ENCODE peak calls at places on chromosomes 6 and 20, in four cellular contexts. One of them, this sample, is unnamed.

GRCh38 chr20:9035129-9035528 is 33.8 kb upstream of the PLCB4 start:
- DNase-seq in IMR-90: peak
- DNase-seq in GM12878: no peak
- DNase-seq in H1: no peak
- DNase-seq in this sample: no peak

GRCh38 chr20:34579936-34580587 is 21.5 kb downstream of the MAP1LC3A start:
- DNase-seq in IMR-90: peak
- DNase-seq in GM12878: peak
- DNase-seq in H1: no peak
- DNase-seq in this sample: no peak

GRCh38 chr6:159654483-159655098 is 38.5 kb downstream of the SOD2 start:
- DNase-seq in IMR-90: peak
- DNase-seq in GM12878: peak
- DNase-seq in H1: no peak
- DNase-seq in this sample: peak

GRCh38 chr20:34124469-34125249 is 12.6 kb upstream of the EIF2S2 start:
- DNase-seq in IMR-90: no peak
- DNase-seq in GM12878: no peak
- DNase-seq in H1: no peak
- DNase-seq in this sample: no peak

GRCh38 chr6:32852844-32853540 is 512 bp downstream of the TAP1 start:
- DNase-seq in IMR-90: peak
- DNase-seq in GM12878: no peak
- DNase-seq in H1: peak
- DNase-seq in this sample: no peak

GRCh38 chr20:48773837-48774418 is 53.9 kb downstream of the PREX1 start:
- DNase-seq in IMR-90: no peak
- DNase-seq in GM12878: no peak
- DNase-seq in H1: no peak
- DNase-seq in this sample: no peak

GRCh38 chr6:39347201-39347600 is 24.7 kb upstream of the KCNK16 start:
- DNase-seq in IMR-90: no peak
- DNase-seq in GM12878: no peak
- DNase-seq in H1: no peak
- DNase-seq in this sample: no peak

GRCh38 chr20:35306931-35307517 is 14.8 kb upstream of the FAM83C start:
- DNase-seq in IMR-90: peak
- DNase-seq in GM12878: no peak
- DNase-seq in H1: peak
- DNase-seq in this sample: peak

GRCh38 chr6:31239854-31240253 is 32.0 kb downstream of the HLA-C start:
- DNase-seq in IMR-90: no peak
- DNase-seq in GM12878: no peak
- DNase-seq in H1: no peak
- DNase-seq in this sample: no peak

GRCh38 chr20:10784337-10785183 is 110.8 kb upstream of the JAG1 start:
- DNase-seq in IMR-90: no peak
- DNase-seq in GM12878: no peak
- DNase-seq in H1: no peak
- DNase-seq in this sample: peak

GRCh38 chr6:107047807-107048206 is 19.8 kb downstream of the MTRES1 start:
- DNase-seq in IMR-90: no peak
- DNase-seq in GM12878: no peak
- DNase-seq in H1: no peak
- DNase-seq in this sample: no peak

GRCh38 chr6:106751501-106752252 is 122.3 kb downstream of the QRSL1 start:
- DNase-seq in IMR-90: peak
- DNase-seq in GM12878: no peak
- DNase-seq in H1: no peak
- DNase-seq in this sample: no peak

DNA sequence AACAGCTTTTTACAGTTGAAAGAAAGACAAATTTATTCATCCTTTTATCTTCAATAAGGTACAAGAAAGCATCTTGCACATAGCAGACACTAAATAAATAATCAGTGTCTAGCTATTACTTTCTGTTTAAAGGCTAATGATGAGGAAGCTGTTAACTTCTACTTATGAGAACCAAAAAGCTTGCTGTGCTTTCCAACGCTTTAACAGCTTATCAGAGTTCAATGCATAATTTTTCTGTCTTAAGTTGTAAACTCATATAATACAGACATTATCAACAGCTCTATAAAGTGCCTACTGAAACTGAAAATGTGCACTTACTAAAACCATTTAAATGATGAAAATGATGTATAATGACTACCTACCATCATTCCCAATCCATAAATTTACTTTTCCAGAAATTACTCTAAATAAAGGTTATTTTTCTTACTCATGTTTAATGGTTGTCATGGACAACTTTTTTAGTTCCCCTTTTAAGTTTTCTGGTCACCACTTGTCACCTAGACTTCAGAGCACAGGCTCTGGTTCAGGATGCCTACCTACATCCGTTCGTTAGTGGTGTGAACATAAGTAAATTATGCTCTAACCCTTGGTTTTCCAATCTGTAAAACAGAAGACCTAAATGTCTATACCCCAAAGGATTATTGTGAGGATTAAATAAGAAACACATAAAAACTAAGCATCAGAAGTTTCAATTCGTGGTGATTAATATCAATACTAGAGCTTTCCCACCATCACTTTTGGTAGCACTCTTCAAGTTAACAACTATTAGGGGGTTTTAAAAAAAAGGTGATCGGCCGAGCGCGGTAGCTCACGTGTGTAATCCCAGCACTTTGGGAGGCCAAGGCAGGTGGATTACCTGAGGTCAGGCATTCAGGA is 8.0 kb downstream of the PNISR start:
- DNase-seq in IMR-90: no peak
- DNase-seq in GM12878: peak
- DNase-seq in H1: no peak
- DNase-seq in this sample: no peak
- TF ChIP-seq CHD1 in IMR-90: no peak
- TF ChIP-seq CHD1 in GM12878: no peak
- TF ChIP-seq CHD1 in H1: no peak
- TF ChIP-seq CHD1 in this sample: no peak

DNA sequence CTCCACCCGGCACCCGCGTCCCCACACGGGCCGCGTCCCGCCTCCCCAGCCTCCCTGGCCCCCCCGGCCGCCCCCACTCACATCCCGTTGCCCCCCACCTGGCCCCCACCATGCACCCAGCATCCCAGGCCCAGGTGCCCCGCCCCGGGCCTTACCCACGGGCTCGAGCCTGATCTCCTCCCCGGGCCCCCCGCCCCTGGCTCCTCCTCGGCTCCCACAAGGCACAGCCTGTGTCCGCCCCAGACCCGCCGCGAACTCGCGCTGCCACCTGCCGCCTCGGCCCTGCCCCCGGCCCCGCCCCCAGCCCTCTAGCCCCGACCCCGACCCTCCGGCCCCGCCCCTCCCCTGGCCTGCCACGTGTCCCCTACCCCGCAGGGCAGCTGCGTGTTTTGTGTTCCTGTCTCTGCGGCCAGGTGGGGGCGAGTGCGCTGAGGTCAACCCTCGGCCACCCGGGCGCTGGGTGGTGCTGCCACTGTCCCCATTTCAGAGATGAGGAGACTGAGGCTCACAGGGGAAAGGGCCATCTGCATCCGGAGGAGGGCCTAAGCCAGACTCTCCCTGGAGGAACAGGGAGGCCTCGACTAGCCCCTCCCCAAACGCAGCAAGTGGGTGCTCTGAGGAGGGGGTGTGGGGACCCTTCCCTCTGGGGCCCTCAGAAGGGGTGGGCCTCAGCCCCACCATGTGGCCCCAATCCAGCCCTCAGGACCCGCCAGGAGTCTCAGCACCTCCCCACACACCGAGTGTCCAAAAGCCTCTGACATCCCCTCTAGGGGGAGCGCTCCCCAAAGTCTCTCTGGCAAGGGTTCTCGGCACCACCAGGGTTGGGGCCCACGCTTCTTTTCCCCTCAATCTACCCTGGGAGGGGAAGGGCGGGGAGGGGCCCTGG is 99.8 kb downstream of the TAF4 start:
- DNase-seq in IMR-90: no peak
- DNase-seq in GM12878: no peak
- DNase-seq in H1: peak
- DNase-seq in this sample: peak
- TF ChIP-seq RFX5 in IMR-90: no peak
- TF ChIP-seq RFX5 in GM12878: no peak
- TF ChIP-seq RFX5 in H1: no peak
- TF ChIP-seq RFX5 in this sample: no peak

DNA sequence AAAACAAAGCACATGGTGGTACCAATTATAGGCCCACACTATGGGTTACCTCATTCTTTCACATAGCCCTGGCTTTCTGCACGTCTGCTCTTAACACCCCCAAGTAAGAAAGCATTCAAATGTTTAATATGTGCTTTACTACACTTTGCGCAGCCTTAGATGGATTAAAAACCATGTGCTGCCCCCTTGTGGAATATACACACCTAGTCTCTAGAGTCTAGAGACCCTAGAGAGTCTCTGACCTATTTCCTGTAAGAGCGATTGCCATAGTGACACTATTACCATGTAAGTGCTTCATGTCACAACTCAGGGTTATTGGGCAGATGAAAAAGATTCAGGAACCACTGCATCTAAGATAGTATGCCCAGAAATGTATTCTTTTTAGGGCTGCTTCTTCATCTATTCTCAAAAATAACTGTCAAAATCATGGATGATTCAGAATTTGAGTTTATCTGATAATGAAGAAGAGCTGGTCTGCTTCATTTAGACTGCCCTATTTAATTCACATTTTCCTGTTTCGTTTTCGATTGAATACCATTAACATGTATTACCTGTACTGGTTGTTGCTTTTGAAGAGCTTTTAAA is 186.3 kb downstream of the ADGB start:
- DNase-seq in IMR-90: peak
- DNase-seq in GM12878: no peak
- DNase-seq in H1: no peak
- DNase-seq in this sample: peak
- TF ChIP-seq CHD1 in IMR-90: no peak
- TF ChIP-seq CHD1 in GM12878: no peak
- TF ChIP-seq CHD1 in H1: no peak
- TF ChIP-seq CHD1 in this sample: no peak

DNA sequence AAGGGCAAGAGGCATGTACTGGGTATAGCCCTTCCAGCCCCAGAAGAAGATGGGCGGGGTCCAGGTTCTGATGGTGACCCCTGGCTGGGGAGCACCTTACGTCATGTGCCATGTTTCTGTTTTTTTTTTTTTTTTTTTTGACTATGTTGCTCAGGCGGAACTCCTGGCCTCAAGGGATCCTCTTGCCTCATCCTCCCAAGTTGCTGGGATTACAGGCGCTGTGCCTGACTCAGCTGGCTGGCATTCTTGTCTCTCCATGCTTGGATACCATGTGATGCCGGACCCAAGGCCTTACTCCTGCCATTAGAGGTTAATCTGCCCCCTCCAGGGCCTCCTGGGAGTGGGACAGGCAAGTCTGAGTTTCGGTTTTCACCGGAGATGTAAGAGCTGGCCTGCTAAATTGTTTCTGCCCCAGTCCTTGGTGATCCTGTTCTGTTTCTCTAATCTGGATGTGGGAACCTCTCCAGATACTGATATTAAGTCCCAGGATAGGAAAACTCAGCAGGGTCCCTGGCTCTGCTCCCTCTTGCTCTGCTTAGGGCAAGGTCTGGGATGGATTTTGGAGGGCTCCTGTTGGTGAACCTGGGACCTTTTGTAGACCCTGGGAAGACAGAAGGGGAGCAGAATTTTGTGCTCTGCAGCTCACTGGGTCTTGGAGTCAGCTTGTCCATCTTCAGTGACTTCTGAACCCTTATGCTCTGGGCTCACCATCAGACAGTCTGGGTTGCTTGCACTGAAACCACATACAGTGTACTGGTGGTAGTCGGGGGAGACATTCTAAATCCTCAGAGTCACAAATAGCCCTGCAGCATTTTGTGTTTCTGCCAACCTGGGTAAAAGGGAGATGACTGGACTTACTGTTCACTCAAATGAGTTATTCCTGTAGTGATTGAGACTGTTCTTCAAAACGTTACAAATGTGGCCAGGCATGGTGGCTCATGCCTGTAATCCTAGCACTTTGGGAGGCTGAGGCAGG is 45.1 kb downstream of the PTK7 start:
- DNase-seq in IMR-90: peak
- DNase-seq in GM12878: no peak
- DNase-seq in H1: no peak
- DNase-seq in this sample: no peak
- TF ChIP-seq RFX5 in IMR-90: no peak
- TF ChIP-seq RFX5 in GM12878: no peak
- TF ChIP-seq RFX5 in H1: no peak
- TF ChIP-seq RFX5 in this sample: no peak

GRCh38 chr6:170030284-170031095 is 260.4 kb downstream of the DLL1 start:
- DNase-seq in IMR-90: no peak
- DNase-seq in GM12878: no peak
- DNase-seq in H1: no peak
- DNase-seq in this sample: no peak

GRCh38 chr6:170028629-170029345 is 262.1 kb downstream of the DLL1 start:
- DNase-seq in IMR-90: no peak
- DNase-seq in GM12878: no peak
- DNase-seq in H1: no peak
- DNase-seq in this sample: no peak

GRCh38 chr6:170031096-170031471 is 259.8 kb downstream of the DLL1 start:
- DNase-seq in IMR-90: no peak
- DNase-seq in GM12878: no peak
- DNase-seq in H1: no peak
- DNase-seq in this sample: no peak

GRCh38 chr6:170031684-170032121 is 259.2 kb downstream of the DLL1 start:
- DNase-seq in IMR-90: no peak
- DNase-seq in GM12878: no peak
- DNase-seq in H1: no peak
- DNase-seq in this sample: no peak

DNA sequence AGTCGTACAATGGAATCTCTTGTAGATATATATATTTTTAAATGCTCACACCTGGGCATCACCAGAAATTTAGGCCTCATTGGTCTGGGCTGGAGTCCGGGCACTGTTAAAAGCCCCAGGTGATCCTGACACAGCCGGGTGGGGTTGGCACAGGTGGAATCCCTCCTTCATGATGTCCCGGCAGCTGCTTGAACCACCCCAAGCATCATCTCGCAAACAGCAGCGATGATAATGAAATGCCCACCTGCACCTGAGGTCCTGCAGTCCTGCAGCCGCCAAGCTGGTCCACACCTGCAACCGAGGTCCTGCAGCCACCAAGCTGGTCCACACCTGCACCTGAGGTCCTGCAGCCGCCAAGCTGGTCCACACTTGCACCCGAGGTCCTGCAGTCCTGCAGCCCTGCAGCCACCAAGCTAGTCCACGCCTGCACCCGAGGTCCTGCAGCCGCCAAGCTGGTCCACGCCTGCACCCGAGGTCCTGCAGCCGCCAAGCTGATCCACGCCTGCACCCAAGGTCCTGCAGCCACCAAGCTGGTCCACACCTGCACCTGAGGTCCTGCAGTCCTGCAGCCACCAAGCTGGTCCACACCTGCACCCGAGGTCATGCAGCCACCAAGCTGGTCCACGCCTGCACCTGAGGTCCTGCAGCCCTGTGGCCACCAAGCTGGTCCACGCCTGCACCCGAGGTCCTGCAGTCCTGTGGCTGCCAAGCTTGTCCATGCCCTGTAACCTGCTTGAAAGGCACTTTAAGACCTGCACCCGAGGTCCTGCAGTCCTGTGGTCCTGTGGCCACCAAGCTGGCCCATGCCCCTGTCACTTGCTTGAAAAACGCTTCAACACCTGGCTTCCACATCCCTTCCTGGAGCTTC is 261.2 kb downstream of the DLL1 start:
- DNase-seq in IMR-90: no peak
- DNase-seq in GM12878: no peak
- DNase-seq in H1: no peak
- DNase-seq in this sample: no peak
- TF ChIP-seq CHD1 in IMR-90: no peak
- TF ChIP-seq CHD1 in GM12878: no peak
- TF ChIP-seq CHD1 in H1: no peak
- TF ChIP-seq CHD1 in this sample: no peak

GRCh38 chr6:56036911-56037310 is 161.5 kb upstream of the BMP5 start:
- DNase-seq in IMR-90: no peak
- DNase-seq in GM12878: no peak
- DNase-seq in H1: no peak
- DNase-seq in this sample: no peak
- TF ChIP-seq RFX5 in IMR-90: no peak
- TF ChIP-seq RFX5 in GM12878: no peak
- TF ChIP-seq RFX5 in H1: no peak
- TF ChIP-seq RFX5 in this sample: no peak